ENCODE peak calls at places on chromosome X, in five cellular contexts. W is keratinocyte, V is neural progenitor cell, G is PC-3, C is brain microvascular endothelial cell. Q is an unnamed sample.

GRCh38 chrX:39677987-39678840 is 419.5 kb downstream of the BCOR start:
- DNase-seq in W (no peak), V (peak; percentile 18), G (no peak), C (no peak), Q (no peak)

GRCh38 chrX:107168712-107169111 is 37.5 kb downstream of the NUP62CL start:
- DNase-seq in W (no peak), V (no peak), G (no peak), C (no peak), Q (no peak)

GRCh38 chrX:124421898-124422622 is 75.7 kb downstream of the SH2D1A start:
- DNase-seq in W (no peak), V (no peak), G (peak; percentile 23), C (no peak), Q (no peak)

GRCh38 chrX:81729269-81729777 is 527.4 kb downstream of the SH3BGRL start:
- DNase-seq in W (no peak), V (no peak), G (no peak), C (no peak), Q (no peak)

GRCh38 chrX:120790118-120790517 is 85.5 kb downstream of the CT47B1 start:
- DNase-seq in W (no peak), V (peak; percentile 78), G (peak; percentile 86), C (peak; percentile 52), Q (no peak)

GRCh38 chrX:78945186-78945912 is at the start of gene P2RY10:
- DNase-seq in W (no peak), V (no peak), G (no peak), C (no peak), Q (no peak)

GRCh38 chrX:116198810-116199209 is 28.3 kb downstream of the AGTR2 start:
- DNase-seq in W (no peak), V (peak; percentile 5), G (peak; percentile 30), C (no peak), Q (no peak)

GRCh38 chrX:129689881-129690280 is 35.1 kb upstream of the APLN start:
- DNase-seq in W (no peak), V (no peak), G (no peak), C (no peak), Q (no peak)

GRCh38 chrX:74523224-74523623 is 91.2 kb downstream of the RLIM start:
- DNase-seq in W (no peak), V (no peak), G (no peak), C (no peak), Q (no peak)

GRCh38 chrX:154304901-154305300 is 9.3 kb downstream of the TKTL1 start:
- DNase-seq in W (no peak), V (peak; percentile 28), G (no peak), C (no peak), Q (no peak)

GRCh38 chrX:138917781-138918180 is 206.3 kb upstream of the FGF13 start:
- DNase-seq in W (no peak), V (no peak), G (peak; percentile 80), C (no peak), Q (no peak)

GRCh38 chrX:42386681-42387080 is 391.3 kb downstream of the PPP1R2C start:
- DNase-seq in W (no peak), V (peak; percentile 11), G (no peak), C (no peak), Q (no peak)

GRCh38 chrX:39275500-39276068 is 474.3 kb downstream of the MID1IP1 start:
- DNase-seq in W (no peak), V (no peak), G (no peak), C (no peak), Q (no peak)

GRCh38 chrX:108177321-108177990 is 85.9 kb downstream of the ATG4A start:
- DNase-seq in W (no peak), V (peak; percentile 88), G (no peak), C (peak; percentile 16), Q (no peak)

GRCh38 chrX:49192722-49193328 is 6.7 kb upstream of the PRICKLE3 start:
- DNase-seq in W (no peak), V (peak; percentile 60), G (peak; percentile 41), C (peak; percentile 8), Q (no peak)

GRCh38 chrX:120308959-120309872 is 2.0 kb downstream of the TMEM255A start:
- DNase-seq in W (peak; percentile 9), V (peak; percentile 82), G (peak; percentile 77), C (peak; percentile 43), Q (peak; percentile 40)

GRCh38 chrX:3545901-3546300 is 167.5 kb downstream of the PRKX start:
- DNase-seq in W (peak; percentile 42), V (no peak), G (no peak), C (no peak), Q (no peak)

GRCh38 chrX:155886409-155886808 is 5.3 kb downstream of the VAMP7 start:
- DNase-seq in W (no peak), V (no peak), G (no peak), C (no peak), Q (no peak)

GRCh38 chrX:1248381-1249061 is 20.1 kb upstream of the CSF2RA start:
- DNase-seq in W (no peak), V (peak; percentile 97), G (no peak), C (no peak), Q (no peak)

GRCh38 chrX:42530027-42530426 is 247.9 kb downstream of the PPP1R2C start:
- DNase-seq in W (peak; percentile 38), V (no peak), G (peak; percentile 25), C (peak; percentile 54), Q (no peak)

GRCh38 chrX:40260123-40260751 is 162.5 kb upstream of the BCOR start:
- DNase-seq in W (no peak), V (no peak), G (no peak), C (no peak), Q (no peak)

GRCh38 chrX:115571712-115572111 is 10.7 kb downstream of the PLS3 start:
- DNase-seq in W (no peak), V (no peak), G (peak; percentile 48), C (no peak), Q (no peak)

GRCh38 chrX:26783512-26784225 is 567.7 kb downstream of the MAGEB5 start:
- DNase-seq in W (no peak), V (peak; percentile 68), G (peak; percentile 25), C (peak; percentile 5), Q (no peak)

GRCh38 chrX:118824173-118824782 is 654 bp downstream of the ZCCHC12 start:
- DNase-seq in W (no peak), V (peak; percentile 39), G (no peak), C (no peak), Q (peak; percentile 16)

GRCh38 chrX:13923845-13924244 is 105.8 kb downstream of the GEMIN8 start:
- DNase-seq in W (peak; percentile 1), V (no peak), G (peak; percentile 30), C (no peak), Q (no peak)

GRCh38 chrX:40468033-40468979 is 112.5 kb upstream of the ATP6AP2 start:
- DNase-seq in W (no peak), V (peak; percentile 72), G (peak; percentile 35), C (peak; percentile 16), Q (no peak)

GRCh38 chrX:50157545-50158125 is 43.2 kb downstream of the AKAP4 start:
- DNase-seq in W (no peak), V (no peak), G (peak; percentile 37), C (peak; percentile 9), Q (no peak)

GRCh38 chrX:40552768-40553167 is 28.0 kb upstream of the ATP6AP2 start:
- DNase-seq in W (no peak), V (peak; percentile 21), G (peak; percentile 34), C (no peak), Q (no peak)

GRCh38 chrX:112536544-112536943 is 143.2 kb downstream of the LHFPL1 start:
- DNase-seq in W (no peak), V (peak; percentile 91), G (no peak), C (no peak), Q (no peak)

GRCh38 chrX:77704881-77705280 is 81.1 kb downstream of the ATRX start:
- DNase-seq in W (no peak), V (no peak), G (no peak), C (no peak), Q (no peak)

GRCh38 chrX:72254835-72255234 is 16.0 kb upstream of the ERCC6L start:
- DNase-seq in W (no peak), V (peak; percentile 53), G (no peak), C (no peak), Q (no peak)

GRCh38 chrX:78517124-78517523 is 142.0 kb downstream of the RTL3 start:
- DNase-seq in W (peak; percentile 41), V (no peak), G (peak; percentile 80), C (peak; percentile 24), Q (no peak)

GRCh38 chrX:39773923-39774803 is 323.6 kb downstream of the BCOR start:
- DNase-seq in W (no peak), V (no peak), G (no peak), C (no peak), Q (no peak)

GRCh38 chrX:150848914-150849365 is 49.5 kb downstream of the CD99L2 start:
- DNase-seq in W (no peak), V (no peak), G (peak; percentile 93), C (no peak), Q (no peak)

GRCh38 chrX:115560978-115561604 is at the start of gene PLS3:
- DNase-seq in W (no peak), V (peak; percentile 93), G (peak; percentile 78), C (peak; percentile 90), Q (peak; percentile 70)

GRCh38 chrX:14872355-14872754 is 514 bp downstream of the FANCB start:
- DNase-seq in W (no peak), V (no peak), G (no peak), C (no peak), Q (no peak)

GRCh38 chrX:31397119-31397518 is 325.3 kb upstream of the FTHL17 start:
- DNase-seq in W (peak; percentile 7), V (no peak), G (no peak), C (peak; percentile 20), Q (no peak)

GRCh38 chrX:149462849-149463248 is 42.3 kb downstream of the IDS start:
- DNase-seq in W (no peak), V (no peak), G (no peak), C (no peak), Q (no peak)

GRCh38 chrX:80431502-80431832 is 11.2 kb downstream of the TENT5D start:
- DNase-seq in W (no peak), V (no peak), G (no peak), C (no peak), Q (no peak)

DNA sequence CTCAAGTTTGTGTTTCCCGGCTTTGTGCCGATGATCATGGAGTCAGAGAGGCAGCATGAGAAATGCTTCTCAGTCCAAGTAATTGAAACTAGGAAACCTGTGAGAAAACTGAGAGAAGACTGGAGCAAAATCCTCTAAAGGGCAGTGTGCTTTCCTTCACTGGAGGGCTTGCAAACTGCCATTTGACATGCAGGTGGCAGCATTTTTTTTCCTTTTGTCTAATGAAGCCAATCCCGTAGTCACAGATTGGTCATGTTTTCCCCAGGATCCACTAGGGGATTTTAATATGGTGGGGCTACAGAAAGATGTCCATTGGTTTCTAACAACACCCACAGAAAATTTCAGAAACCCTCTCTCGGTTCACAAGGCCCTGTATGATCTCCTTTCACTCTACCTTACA is 117.4 kb upstream of the NUDT10 start:
- DNase-seq in W (no peak), V (peak; percentile 25), G (peak; percentile 1), C (no peak), Q (no peak)
- TF ChIP-seq CTCF in W (no peak), V (peak; percentile 44), G (peak; percentile 20), C (no peak), Q (peak; percentile 36)

GRCh38 chrX:131762802-131763234 is 218.9 kb downstream of the OR13H1 start:
- DNase-seq in W (no peak), V (no peak), G (peak; percentile 54), C (peak; percentile 64), Q (no peak)
- TF ChIP-seq CTCF in W (peak; percentile 38), V (no peak), G (peak; percentile 40), C (peak; percentile 52), Q (no peak)

GRCh38 chrX:19593684-19594083 is 78.4 kb upstream of the MAP3K15 start:
- DNase-seq in W (no peak), V (no peak), G (peak; percentile 56), C (peak; percentile 16), Q (no peak)
- TF ChIP-seq CTCF in W (peak; percentile 36), V (peak; percentile 30), G (peak; percentile 72), C (peak; percentile 51), Q (peak; percentile 36)

GRCh38 chrX:53047228-53047627 is 1.4 kb upstream of the GPR173 start:
- DNase-seq in W (no peak), V (no peak), G (peak; percentile 34), C (no peak), Q (no peak)
- TF ChIP-seq CTCF in W (no peak), V (peak; percentile 47), G (peak; percentile 45), C (peak; percentile 60), Q (peak; percentile 32)

Q was measured in progenitor cell of endocrine pancreas.